ENCODE peak calls at places on chromosome 11, in seven cellular contexts. I is activated T-helper 1 cell treated with Interleukin-2 at 50 U/mL for 16 hours; T is neural crest cell; J is CD8-positive, alpha-beta T cell; P is T-helper 2 cell treated with Interferon-gamma antibody and Interleukin-4, amounts not matched to agents 5 μg/mL and 100 μg/mL, for 36 hours; F is SK-MEL-5; B is caudate nucleus. G is an unnamed sample.
A peak's percentile ranks its signal among the peaks of the same experiment; 100 is the strongest.

GRCh38 chr11:120231963-120232362 is 8.0 kb upstream of the POU2F3 start:
- DNase-seq in I (no peak), T (no peak), J (no peak), P (no peak), F (no peak), B (no peak), G (no peak)

GRCh38 chr11:9821008-9821752 is 157.3 kb downstream of the SWAP70 start:
- DNase-seq in I (no peak), T (no peak), J (no peak), P (no peak), F (no peak), B (no peak), G (no peak)

GRCh38 chr11:70456921-70457532 is 58.7 kb downstream of the CTTN start:
- DNase-seq in I (no peak), T (no peak), J (no peak), P (no peak), F (no peak), B (no peak), G (no peak)

GRCh38 chr11:19736831-19737230 is 24.2 kb downstream of the NAV2 start:
- DNase-seq in I (no peak), T (no peak), J (no peak), P (no peak), F (no peak), B (no peak), G (no peak)

GRCh38 chr11:69912161-69912910 is 93.1 kb upstream of the FGF3 start:
- DNase-seq in I (no peak), T (no peak), J (no peak), P (no peak), F (no peak), B (no peak), G (no peak)

GRCh38 chr11:15532432-15532831 is 417.7 kb downstream of the INSC start:
- DNase-seq in I (no peak), T (no peak), J (no peak), P (no peak), F (no peak), B (no peak), G (no peak)

GRCh38 chr11:439315-440064 is 2.3 kb downstream of the ANO9 start:
- DNase-seq in I (no peak), T (no peak), J (no peak), P (no peak), F (no peak), B (no peak), G (no peak)

GRCh38 chr11:125451400-125452124 is 44.5 kb downstream of the FEZ1 start:
- DNase-seq in I (no peak), T (peak; percentile 69), J (no peak), P (no peak), F (peak; percentile 73), B (peak; percentile 90), G (peak; percentile 63)

GRCh38 chr11:80502511-80502910 is 1061.7 kb upstream of the TENM4 start:
- DNase-seq in I (no peak), T (no peak), J (no peak), P (no peak), F (no peak), B (no peak), G (no peak)

GRCh38 chr11:104442320-104442719 is 278.4 kb upstream of the PDGFD start:
- DNase-seq in I (no peak), T (no peak), J (no peak), P (no peak), F (no peak), B (no peak), G (no peak)

GRCh38 chr11:16839821-16840220 is 101.4 kb downstream of the C11orf58 start:
- DNase-seq in I (no peak), T (no peak), J (no peak), P (no peak), F (no peak), B (no peak), G (no peak)

GRCh38 chr11:123233280-123233977 is 38.4 kb upstream of the CLMP start:
- DNase-seq in I (no peak), T (no peak), J (no peak), P (no peak), F (no peak), B (no peak), G (no peak)

GRCh38 chr11:35245786-35246185 is 106.8 kb downstream of the CD44 start:
- DNase-seq in I (no peak), T (no peak), J (no peak), P (no peak), F (no peak), B (no peak), G (no peak)

G was measured in NT2/D1.